ENCODE peak calls at places on chromosomes 12 and 14, in six cellular contexts. One of them, this sample, is unnamed.

GRCh38 chr12:53992377-53992776 is 7.4 kb downstream of the HOXC10 start:
- DNase-seq in stimulated activated CD4-positive, alpha-beta T cell treated with anti-CD3 and anti-CD28 coated beads, TNF-alpha, amount 100 ng/mL, for 4 hours: no peak
- DNase-seq in left ventricle myocardium superior: no peak
- DNase-seq in activated CD8-positive, alpha-beta memory T cell treated with anti-CD3 and anti-CD28 coated beads for 24 hours: no peak
- DNase-seq in AG08396: no peak
- DNase-seq in NCI-H1694: no peak
- DNase-seq in this sample: no peak

GRCh38 chr14:53306267-53306721 is 153.2 kb upstream of the DDHD1 start:
- DNase-seq in NCI-H1694: peak; percentile 54
- DNase-seq in AG08396: peak; percentile 56
- DNase-seq in activated CD8-positive, alpha-beta memory T cell treated with anti-CD3 and anti-CD28 coated beads for 24 hours: peak; percentile 67
- DNase-seq in left ventricle myocardium superior: peak; percentile 73
- DNase-seq in stimulated activated CD4-positive, alpha-beta T cell treated with anti-CD3 and anti-CD28 coated beads, TNF-alpha, amount 100 ng/mL, for 4 hours: peak; percentile 14
- DNase-seq in this sample: no peak

GRCh38 chr14:101364503-101365328 is 196.6 kb upstream of the DIO3 start:
- DNase-seq in AG08396: no peak
- DNase-seq in stimulated activated CD4-positive, alpha-beta T cell treated with anti-CD3 and anti-CD28 coated beads, TNF-alpha, amount 100 ng/mL, for 4 hours: no peak
- DNase-seq in activated CD8-positive, alpha-beta memory T cell treated with anti-CD3 and anti-CD28 coated beads for 24 hours: no peak
- DNase-seq in NCI-H1694: no peak
- DNase-seq in left ventricle myocardium superior: peak; percentile 47
- DNase-seq in this sample: peak; percentile 95

GRCh38 chr12:87163122-87163521 is 866.1 kb downstream of the C12orf50 start:
- DNase-seq in AG08396: no peak
- DNase-seq in stimulated activated CD4-positive, alpha-beta T cell treated with anti-CD3 and anti-CD28 coated beads, TNF-alpha, amount 100 ng/mL, for 4 hours: no peak
- DNase-seq in left ventricle myocardium superior: no peak
- DNase-seq in NCI-H1694: no peak
- DNase-seq in activated CD8-positive, alpha-beta memory T cell treated with anti-CD3 and anti-CD28 coated beads for 24 hours: no peak
- DNase-seq in this sample: no peak

GRCh38 chr14:33836895-33837577 is 113.8 kb downstream of the EGLN3 start:
- DNase-seq in NCI-H1694: no peak
- DNase-seq in activated CD8-positive, alpha-beta memory T cell treated with anti-CD3 and anti-CD28 coated beads for 24 hours: no peak
- DNase-seq in AG08396: no peak
- DNase-seq in left ventricle myocardium superior: no peak
- DNase-seq in stimulated activated CD4-positive, alpha-beta T cell treated with anti-CD3 and anti-CD28 coated beads, TNF-alpha, amount 100 ng/mL, for 4 hours: no peak
- DNase-seq in this sample: peak; percentile 62

GRCh38 chr14:30266290-30266689 is 292.7 kb upstream of the G2E3 start:
- DNase-seq in left ventricle myocardium superior: no peak
- DNase-seq in stimulated activated CD4-positive, alpha-beta T cell treated with anti-CD3 and anti-CD28 coated beads, TNF-alpha, amount 100 ng/mL, for 4 hours: no peak
- DNase-seq in activated CD8-positive, alpha-beta memory T cell treated with anti-CD3 and anti-CD28 coated beads for 24 hours: no peak
- DNase-seq in NCI-H1694: no peak
- DNase-seq in AG08396: no peak
- DNase-seq in this sample: no peak

GRCh38 chr12:80472912-80473500 is 29.0 kb downstream of the PTPRQ start:
- DNase-seq in stimulated activated CD4-positive, alpha-beta T cell treated with anti-CD3 and anti-CD28 coated beads, TNF-alpha, amount 100 ng/mL, for 4 hours: no peak
- DNase-seq in activated CD8-positive, alpha-beta memory T cell treated with anti-CD3 and anti-CD28 coated beads for 24 hours: no peak
- DNase-seq in AG08396: peak; percentile 21
- DNase-seq in left ventricle myocardium superior: no peak
- DNase-seq in NCI-H1694: peak; percentile 29
- DNase-seq in this sample: no peak

GRCh38 chr12:114777052-114777451 is 93.1 kb upstream of the TBX3 start:
- DNase-seq in AG08396: peak; percentile 21
- DNase-seq in left ventricle myocardium superior: no peak
- DNase-seq in stimulated activated CD4-positive, alpha-beta T cell treated with anti-CD3 and anti-CD28 coated beads, TNF-alpha, amount 100 ng/mL, for 4 hours: no peak
- DNase-seq in activated CD8-positive, alpha-beta memory T cell treated with anti-CD3 and anti-CD28 coated beads for 24 hours: no peak
- DNase-seq in NCI-H1694: no peak
- DNase-seq in this sample: no peak

GRCh38 chr12:32768518-32768917 is 12.8 kb upstream of the YARS2 start:
- DNase-seq in NCI-H1694: no peak
- DNase-seq in stimulated activated CD4-positive, alpha-beta T cell treated with anti-CD3 and anti-CD28 coated beads, TNF-alpha, amount 100 ng/mL, for 4 hours: no peak
- DNase-seq in activated CD8-positive, alpha-beta memory T cell treated with anti-CD3 and anti-CD28 coated beads for 24 hours: no peak
- DNase-seq in left ventricle myocardium superior: no peak
- DNase-seq in AG08396: no peak
- DNase-seq in this sample: no peak

GRCh38 chr12:50764861-50765324 is 992 bp downstream of the ATF1 start:
- DNase-seq in left ventricle myocardium superior: no peak
- DNase-seq in stimulated activated CD4-positive, alpha-beta T cell treated with anti-CD3 and anti-CD28 coated beads, TNF-alpha, amount 100 ng/mL, for 4 hours: peak; percentile 13
- DNase-seq in AG08396: peak; percentile 47
- DNase-seq in activated CD8-positive, alpha-beta memory T cell treated with anti-CD3 and anti-CD28 coated beads for 24 hours: no peak
- DNase-seq in NCI-H1694: no peak
- DNase-seq in this sample: no peak

GRCh38 chr14:75495399-75495798 is 26.9 kb upstream of the BATF start:
- DNase-seq in AG08396: no peak
- DNase-seq in stimulated activated CD4-positive, alpha-beta T cell treated with anti-CD3 and anti-CD28 coated beads, TNF-alpha, amount 100 ng/mL, for 4 hours: no peak
- DNase-seq in left ventricle myocardium superior: no peak
- DNase-seq in activated CD8-positive, alpha-beta memory T cell treated with anti-CD3 and anti-CD28 coated beads for 24 hours: no peak
- DNase-seq in NCI-H1694: no peak
- DNase-seq in this sample: no peak

GRCh38 chr12:40261937-40262336 is 37.1 kb downstream of the LRRK2 start:
- DNase-seq in NCI-H1694: no peak
- DNase-seq in AG08396: no peak
- DNase-seq in left ventricle myocardium superior: no peak
- DNase-seq in stimulated activated CD4-positive, alpha-beta T cell treated with anti-CD3 and anti-CD28 coated beads, TNF-alpha, amount 100 ng/mL, for 4 hours: no peak
- DNase-seq in activated CD8-positive, alpha-beta memory T cell treated with anti-CD3 and anti-CD28 coated beads for 24 hours: no peak
- DNase-seq in this sample: no peak

GRCh38 chr12:120257041-120257821 is 8.3 kb downstream of the PXN start:
- DNase-seq in NCI-H1694: peak; percentile 16
- DNase-seq in AG08396: peak; percentile 76
- DNase-seq in activated CD8-positive, alpha-beta memory T cell treated with anti-CD3 and anti-CD28 coated beads for 24 hours: no peak
- DNase-seq in stimulated activated CD4-positive, alpha-beta T cell treated with anti-CD3 and anti-CD28 coated beads, TNF-alpha, amount 100 ng/mL, for 4 hours: no peak
- DNase-seq in left ventricle myocardium superior: peak; percentile 81
- DNase-seq in this sample: no peak

GRCh38 chr14:51650721-51651387 is 856 bp upstream of the FRMD6 start:
- DNase-seq in stimulated activated CD4-positive, alpha-beta T cell treated with anti-CD3 and anti-CD28 coated beads, TNF-alpha, amount 100 ng/mL, for 4 hours: no peak
- DNase-seq in NCI-H1694: no peak
- DNase-seq in activated CD8-positive, alpha-beta memory T cell treated with anti-CD3 and anti-CD28 coated beads for 24 hours: peak; percentile 60
- DNase-seq in AG08396: peak; percentile 8
- DNase-seq in left ventricle myocardium superior: peak; percentile 35
- DNase-seq in this sample: no peak

GRCh38 chr12:70106347-70106746 is 136.9 kb upstream of the CNOT2 start:
- DNase-seq in NCI-H1694: no peak
- DNase-seq in stimulated activated CD4-positive, alpha-beta T cell treated with anti-CD3 and anti-CD28 coated beads, TNF-alpha, amount 100 ng/mL, for 4 hours: no peak
- DNase-seq in activated CD8-positive, alpha-beta memory T cell treated with anti-CD3 and anti-CD28 coated beads for 24 hours: no peak
- DNase-seq in left ventricle myocardium superior: no peak
- DNase-seq in AG08396: no peak
- DNase-seq in this sample: no peak

GRCh38 chr12:106919910-106920544 is 35.7 kb upstream of the TMEM263 start:
- DNase-seq in NCI-H1694: peak; percentile 26
- DNase-seq in stimulated activated CD4-positive, alpha-beta T cell treated with anti-CD3 and anti-CD28 coated beads, TNF-alpha, amount 100 ng/mL, for 4 hours: peak; percentile 10
- DNase-seq in activated CD8-positive, alpha-beta memory T cell treated with anti-CD3 and anti-CD28 coated beads for 24 hours: no peak
- DNase-seq in AG08396: peak; percentile 55
- DNase-seq in left ventricle myocardium superior: no peak
- DNase-seq in this sample: no peak

GRCh38 chr14:99391671-99392070 is 89.0 kb downstream of the SETD3 start:
- DNase-seq in AG08396: no peak
- DNase-seq in activated CD8-positive, alpha-beta memory T cell treated with anti-CD3 and anti-CD28 coated beads for 24 hours: no peak
- DNase-seq in left ventricle myocardium superior: no peak
- DNase-seq in NCI-H1694: no peak
- DNase-seq in stimulated activated CD4-positive, alpha-beta T cell treated with anti-CD3 and anti-CD28 coated beads, TNF-alpha, amount 100 ng/mL, for 4 hours: no peak
- DNase-seq in this sample: no peak

GRCh38 chr14:72607386-72608125 is 286.3 kb downstream of the DPF3 start:
- DNase-seq in NCI-H1694: no peak
- DNase-seq in stimulated activated CD4-positive, alpha-beta T cell treated with anti-CD3 and anti-CD28 coated beads, TNF-alpha, amount 100 ng/mL, for 4 hours: no peak
- DNase-seq in activated CD8-positive, alpha-beta memory T cell treated with anti-CD3 and anti-CD28 coated beads for 24 hours: peak; percentile 46
- DNase-seq in AG08396: no peak
- DNase-seq in left ventricle myocardium superior: no peak
- DNase-seq in this sample: peak; percentile 87

GRCh38 chr12:52305921-52306705 is 14.8 kb upstream of the KRT81 start:
- DNase-seq in AG08396: no peak
- DNase-seq in activated CD8-positive, alpha-beta memory T cell treated with anti-CD3 and anti-CD28 coated beads for 24 hours: no peak
- DNase-seq in NCI-H1694: no peak
- DNase-seq in stimulated activated CD4-positive, alpha-beta T cell treated with anti-CD3 and anti-CD28 coated beads, TNF-alpha, amount 100 ng/mL, for 4 hours: no peak
- DNase-seq in left ventricle myocardium superior: no peak
- DNase-seq in this sample: no peak

GRCh38 chr12:50979369-50980052 is 27.2 kb downstream of the HIGD1C start:
- DNase-seq in activated CD8-positive, alpha-beta memory T cell treated with anti-CD3 and anti-CD28 coated beads for 24 hours: no peak
- DNase-seq in left ventricle myocardium superior: no peak
- DNase-seq in stimulated activated CD4-positive, alpha-beta T cell treated with anti-CD3 and anti-CD28 coated beads, TNF-alpha, amount 100 ng/mL, for 4 hours: no peak
- DNase-seq in NCI-H1694: no peak
- DNase-seq in AG08396: no peak
- DNase-seq in this sample: no peak

GRCh38 chr14:47300801-47301200 is 374.6 kb downstream of the MDGA2 start:
- DNase-seq in left ventricle myocardium superior: no peak
- DNase-seq in stimulated activated CD4-positive, alpha-beta T cell treated with anti-CD3 and anti-CD28 coated beads, TNF-alpha, amount 100 ng/mL, for 4 hours: no peak
- DNase-seq in activated CD8-positive, alpha-beta memory T cell treated with anti-CD3 and anti-CD28 coated beads for 24 hours: no peak
- DNase-seq in NCI-H1694: no peak
- DNase-seq in AG08396: no peak
- DNase-seq in this sample: no peak

GRCh38 chr12:75623631-75624118 is 112.3 kb upstream of the KRR1 start:
- DNase-seq in activated CD8-positive, alpha-beta memory T cell treated with anti-CD3 and anti-CD28 coated beads for 24 hours: no peak
- DNase-seq in stimulated activated CD4-positive, alpha-beta T cell treated with anti-CD3 and anti-CD28 coated beads, TNF-alpha, amount 100 ng/mL, for 4 hours: no peak
- DNase-seq in AG08396: no peak
- DNase-seq in NCI-H1694: no peak
- DNase-seq in left ventricle myocardium superior: no peak
- DNase-seq in this sample: no peak

GRCh38 chr12:14264316-14264715 is 101.2 kb upstream of the ATF7IP start:
- DNase-seq in AG08396: no peak
- DNase-seq in left ventricle myocardium superior: no peak
- DNase-seq in stimulated activated CD4-positive, alpha-beta T cell treated with anti-CD3 and anti-CD28 coated beads, TNF-alpha, amount 100 ng/mL, for 4 hours: no peak
- DNase-seq in activated CD8-positive, alpha-beta memory T cell treated with anti-CD3 and anti-CD28 coated beads for 24 hours: no peak
- DNase-seq in NCI-H1694: no peak
- DNase-seq in this sample: no peak

GRCh38 chr12:179131-179884 is 34.6 kb downstream of the SLC6A12 start:
- DNase-seq in NCI-H1694: peak; percentile 69
- DNase-seq in AG08396: no peak
- DNase-seq in stimulated activated CD4-positive, alpha-beta T cell treated with anti-CD3 and anti-CD28 coated beads, TNF-alpha, amount 100 ng/mL, for 4 hours: no peak
- DNase-seq in activated CD8-positive, alpha-beta memory T cell treated with anti-CD3 and anti-CD28 coated beads for 24 hours: no peak
- DNase-seq in left ventricle myocardium superior: peak; percentile 55
- DNase-seq in this sample: no peak

GRCh38 chr14:68325267-68325807 is 467.5 kb downstream of the ZFP36L1 start:
- DNase-seq in stimulated activated CD4-positive, alpha-beta T cell treated with anti-CD3 and anti-CD28 coated beads, TNF-alpha, amount 100 ng/mL, for 4 hours: no peak
- DNase-seq in AG08396: no peak
- DNase-seq in left ventricle myocardium superior: no peak
- DNase-seq in activated CD8-positive, alpha-beta memory T cell treated with anti-CD3 and anti-CD28 coated beads for 24 hours: no peak
- DNase-seq in NCI-H1694: no peak
- DNase-seq in this sample: no peak

GRCh38 chr12:4809013-4809448 is 88.8 kb downstream of the GALNT8 start:
- DNase-seq in left ventricle myocardium superior: no peak
- DNase-seq in NCI-H1694: peak; percentile 43
- DNase-seq in activated CD8-positive, alpha-beta memory T cell treated with anti-CD3 and anti-CD28 coated beads for 24 hours: no peak
- DNase-seq in AG08396: no peak
- DNase-seq in stimulated activated CD4-positive, alpha-beta T cell treated with anti-CD3 and anti-CD28 coated beads, TNF-alpha, amount 100 ng/mL, for 4 hours: no peak
- DNase-seq in this sample: no peak

GRCh38 chr14:50249118-50249775 is 17.9 kb upstream of the SOS2 start:
- DNase-seq in AG08396: no peak
- DNase-seq in activated CD8-positive, alpha-beta memory T cell treated with anti-CD3 and anti-CD28 coated beads for 24 hours: no peak
- DNase-seq in NCI-H1694: no peak
- DNase-seq in stimulated activated CD4-positive, alpha-beta T cell treated with anti-CD3 and anti-CD28 coated beads, TNF-alpha, amount 100 ng/mL, for 4 hours: no peak
- DNase-seq in left ventricle myocardium superior: no peak
- DNase-seq in this sample: no peak

GRCh38 chr14:45070215-45070614 is 13.7 kb upstream of the PRPF39 start:
- DNase-seq in activated CD8-positive, alpha-beta memory T cell treated with anti-CD3 and anti-CD28 coated beads for 24 hours: no peak
- DNase-seq in left ventricle myocardium superior: no peak
- DNase-seq in AG08396: no peak
- DNase-seq in NCI-H1694: no peak
- DNase-seq in stimulated activated CD4-positive, alpha-beta T cell treated with anti-CD3 and anti-CD28 coated beads, TNF-alpha, amount 100 ng/mL, for 4 hours: no peak
- DNase-seq in this sample: no peak

This sample was measured in esophagus muscularis mucosa.